ENCODE peak calls at places on chromosomes 2 and 18, in four cellular contexts. T is stimulated activated CD8-positive, alpha-beta memory T cell treated with anti-CD3 and anti-CD28 coated beads, Interleukin-15, amount 100 ng/mL, for 48 hours; J is body of pancreas; K is CD8-positive, alpha-beta memory T cell. Z is an unnamed sample.

GRCh38 chr2:224927671-224928173 is 114.5 kb downstream of the DOCK10 start:
- DNase-seq in J (no peak), T (no peak), K (peak), Z (no peak)

GRCh38 chr2:138658187-138658894 is 121.8 kb downstream of the NXPH2 start:
- DNase-seq in J (no peak), K (no peak), T (no peak), Z (no peak)

GRCh38 chr2:39433586-39434195 is 3.4 kb downstream of the MAP4K3 start:
- DNase-seq in J (no peak), T (no peak), K (no peak), Z (no peak)

GRCh38 chr18:3717626-3718025 is 267.7 kb downstream of the TGIF1 start:
- DNase-seq in J (no peak), K (no peak), T (no peak), Z (no peak)

GRCh38 chr2:100818606-100819364 is 1.2 kb upstream of the NPAS2 start:
- DNase-seq in J (peak), K (no peak), T (no peak), Z (peak)

GRCh38 chr2:96594282-96594681 is 43.8 kb downstream of the KANSL3 start:
- DNase-seq in K (no peak), J (no peak), T (no peak), Z (no peak)

GRCh38 chr2:62334440-62335058 is 138.6 kb downstream of the B3GNT2 start:
- DNase-seq in K (no peak), T (no peak), J (no peak), Z (no peak)

GRCh38 chr2:100733344-100734187 is 86.4 kb upstream of the NPAS2 start:
- DNase-seq in T (no peak), K (no peak), J (no peak), Z (no peak)

GRCh38 chr2:33924770-33925169 is 325.7 kb upstream of the FAM98A start:
- DNase-seq in K (no peak), J (no peak), T (no peak), Z (no peak)

GRCh38 chr2:169141713-169142352 is 72.5 kb downstream of the DHRS9 start:
- DNase-seq in T (peak), K (peak), J (peak), Z (no peak)

GRCh38 chr2:217703999-217704398 is 298.8 kb downstream of the TNS1 start:
- DNase-seq in J (no peak), K (no peak), T (no peak), Z (no peak)

Z was measured in sigmoid colon.